ENCODE peak calls at places on chromosomes 16 and 17, in nine cellular contexts. One of them, this sample, is unnamed.

GRCh38 chr17:17328251-17328650 is 25.1 kb downstream of the NT5M start:
- DNase-seq in iris pigment epithelial cell: no peak
- DNase-seq in amniotic stem cell: no peak
- DNase-seq in LoVo: no peak
- DNase-seq in CD4-positive, alpha-beta T cell: no peak
- DNase-seq in activated CD4-positive, alpha-beta T cell treated with anti-CD3 and anti-CD28 coated beads for 24 hours: no peak
- DNase-seq in effector memory CD4-positive, alpha-beta T cell: no peak
- DNase-seq in stimulated activated CD4-positive, alpha-beta T cell treated with anti-CD3 and anti-CD28 coated beads, Interleukin-2, amount 100 ng/mL, for 48 hours: no peak
- DNase-seq in ascending aorta: peak
- DNase-seq in this sample: no peak

GRCh38 chr17:4490637-4491061 is 8.0 kb upstream of the SPNS2 start:
- DNase-seq in iris pigment epithelial cell: no peak
- DNase-seq in amniotic stem cell: no peak
- DNase-seq in LoVo: no peak
- DNase-seq in CD4-positive, alpha-beta T cell: no peak
- DNase-seq in activated CD4-positive, alpha-beta T cell treated with anti-CD3 and anti-CD28 coated beads for 24 hours: no peak
- DNase-seq in effector memory CD4-positive, alpha-beta T cell: no peak
- DNase-seq in stimulated activated CD4-positive, alpha-beta T cell treated with anti-CD3 and anti-CD28 coated beads, Interleukin-2, amount 100 ng/mL, for 48 hours: no peak
- DNase-seq in ascending aorta: no peak
- DNase-seq in this sample: no peak

GRCh38 chr16:88050952-88051660 is 99.9 kb downstream of the BANP start:
- DNase-seq in iris pigment epithelial cell: no peak
- DNase-seq in amniotic stem cell: no peak
- DNase-seq in LoVo: no peak
- DNase-seq in CD4-positive, alpha-beta T cell: no peak
- DNase-seq in activated CD4-positive, alpha-beta T cell treated with anti-CD3 and anti-CD28 coated beads for 24 hours: no peak
- DNase-seq in effector memory CD4-positive, alpha-beta T cell: no peak
- DNase-seq in stimulated activated CD4-positive, alpha-beta T cell treated with anti-CD3 and anti-CD28 coated beads, Interleukin-2, amount 100 ng/mL, for 48 hours: no peak
- DNase-seq in ascending aorta: no peak
- DNase-seq in this sample: no peak

GRCh38 chr16:85452364-85453178 is 160.6 kb upstream of the GSE1 start:
- DNase-seq in iris pigment epithelial cell: no peak
- DNase-seq in amniotic stem cell: no peak
- DNase-seq in LoVo: no peak
- DNase-seq in CD4-positive, alpha-beta T cell: no peak
- DNase-seq in activated CD4-positive, alpha-beta T cell treated with anti-CD3 and anti-CD28 coated beads for 24 hours: no peak
- DNase-seq in effector memory CD4-positive, alpha-beta T cell: no peak
- DNase-seq in stimulated activated CD4-positive, alpha-beta T cell treated with anti-CD3 and anti-CD28 coated beads, Interleukin-2, amount 100 ng/mL, for 48 hours: no peak
- DNase-seq in ascending aorta: no peak
- DNase-seq in this sample: no peak

GRCh38 chr17:81640011-81640410 is 3.0 kb downstream of the TSPAN10 start:
- DNase-seq in iris pigment epithelial cell: no peak
- DNase-seq in amniotic stem cell: no peak
- DNase-seq in LoVo: no peak
- DNase-seq in CD4-positive, alpha-beta T cell: no peak
- DNase-seq in activated CD4-positive, alpha-beta T cell treated with anti-CD3 and anti-CD28 coated beads for 24 hours: no peak
- DNase-seq in effector memory CD4-positive, alpha-beta T cell: no peak
- DNase-seq in stimulated activated CD4-positive, alpha-beta T cell treated with anti-CD3 and anti-CD28 coated beads, Interleukin-2, amount 100 ng/mL, for 48 hours: no peak
- DNase-seq in ascending aorta: no peak
- DNase-seq in this sample: no peak

GRCh38 chr16:28845173-28846079 is 722 bp downstream of the TUFM start:
- DNase-seq in iris pigment epithelial cell: peak
- DNase-seq in amniotic stem cell: no peak
- DNase-seq in LoVo: peak
- DNase-seq in CD4-positive, alpha-beta T cell: peak
- DNase-seq in activated CD4-positive, alpha-beta T cell treated with anti-CD3 and anti-CD28 coated beads for 24 hours: peak
- DNase-seq in effector memory CD4-positive, alpha-beta T cell: no peak
- DNase-seq in stimulated activated CD4-positive, alpha-beta T cell treated with anti-CD3 and anti-CD28 coated beads, Interleukin-2, amount 100 ng/mL, for 48 hours: peak
- DNase-seq in ascending aorta: no peak
- DNase-seq in this sample: peak

GRCh38 chr17:17913695-17914332 is 58.4 kb downstream of the TOM1L2 start:
- DNase-seq in iris pigment epithelial cell: peak
- DNase-seq in amniotic stem cell: peak
- DNase-seq in LoVo: peak
- DNase-seq in CD4-positive, alpha-beta T cell: no peak
- DNase-seq in activated CD4-positive, alpha-beta T cell treated with anti-CD3 and anti-CD28 coated beads for 24 hours: no peak
- DNase-seq in effector memory CD4-positive, alpha-beta T cell: no peak
- DNase-seq in stimulated activated CD4-positive, alpha-beta T cell treated with anti-CD3 and anti-CD28 coated beads, Interleukin-2, amount 100 ng/mL, for 48 hours: peak
- DNase-seq in ascending aorta: peak
- DNase-seq in this sample: peak

GRCh38 chr17:36877774-36878173 is 59.5 kb upstream of the LHX1 start:
- DNase-seq in iris pigment epithelial cell: peak
- DNase-seq in amniotic stem cell: no peak
- DNase-seq in LoVo: no peak
- DNase-seq in CD4-positive, alpha-beta T cell: no peak
- DNase-seq in activated CD4-positive, alpha-beta T cell treated with anti-CD3 and anti-CD28 coated beads for 24 hours: no peak
- DNase-seq in effector memory CD4-positive, alpha-beta T cell: no peak
- DNase-seq in stimulated activated CD4-positive, alpha-beta T cell treated with anti-CD3 and anti-CD28 coated beads, Interleukin-2, amount 100 ng/mL, for 48 hours: no peak
- DNase-seq in ascending aorta: no peak
- DNase-seq in this sample: no peak

GRCh38 chr16:68792465-68793324 is 50.6 kb upstream of the TANGO6 start:
- DNase-seq in iris pigment epithelial cell: peak
- DNase-seq in amniotic stem cell: peak
- DNase-seq in LoVo: no peak
- DNase-seq in CD4-positive, alpha-beta T cell: no peak
- DNase-seq in activated CD4-positive, alpha-beta T cell treated with anti-CD3 and anti-CD28 coated beads for 24 hours: no peak
- DNase-seq in effector memory CD4-positive, alpha-beta T cell: no peak
- DNase-seq in stimulated activated CD4-positive, alpha-beta T cell treated with anti-CD3 and anti-CD28 coated beads, Interleukin-2, amount 100 ng/mL, for 48 hours: no peak
- DNase-seq in ascending aorta: no peak
- DNase-seq in this sample: no peak

GRCh38 chr17:61076649-61077048 is 323.0 kb upstream of the TBX2 start:
- DNase-seq in iris pigment epithelial cell: peak
- DNase-seq in amniotic stem cell: no peak
- DNase-seq in LoVo: no peak
- DNase-seq in CD4-positive, alpha-beta T cell: no peak
- DNase-seq in activated CD4-positive, alpha-beta T cell treated with anti-CD3 and anti-CD28 coated beads for 24 hours: no peak
- DNase-seq in effector memory CD4-positive, alpha-beta T cell: no peak
- DNase-seq in stimulated activated CD4-positive, alpha-beta T cell treated with anti-CD3 and anti-CD28 coated beads, Interleukin-2, amount 100 ng/mL, for 48 hours: no peak
- DNase-seq in ascending aorta: no peak
- DNase-seq in this sample: no peak

GRCh38 chr17:29046440-29046839 is 3.5 kb downstream of the PIPOX start:
- DNase-seq in iris pigment epithelial cell: no peak
- DNase-seq in amniotic stem cell: no peak
- DNase-seq in LoVo: no peak
- DNase-seq in CD4-positive, alpha-beta T cell: no peak
- DNase-seq in activated CD4-positive, alpha-beta T cell treated with anti-CD3 and anti-CD28 coated beads for 24 hours: no peak
- DNase-seq in effector memory CD4-positive, alpha-beta T cell: no peak
- DNase-seq in stimulated activated CD4-positive, alpha-beta T cell treated with anti-CD3 and anti-CD28 coated beads, Interleukin-2, amount 100 ng/mL, for 48 hours: no peak
- DNase-seq in ascending aorta: no peak
- DNase-seq in this sample: no peak

GRCh38 chr16:63945805-63946204 is 1176.1 kb downstream of the CDH11 start:
- DNase-seq in iris pigment epithelial cell: no peak
- DNase-seq in amniotic stem cell: no peak
- DNase-seq in LoVo: no peak
- DNase-seq in CD4-positive, alpha-beta T cell: no peak
- DNase-seq in activated CD4-positive, alpha-beta T cell treated with anti-CD3 and anti-CD28 coated beads for 24 hours: no peak
- DNase-seq in effector memory CD4-positive, alpha-beta T cell: no peak
- DNase-seq in stimulated activated CD4-positive, alpha-beta T cell treated with anti-CD3 and anti-CD28 coated beads, Interleukin-2, amount 100 ng/mL, for 48 hours: no peak
- DNase-seq in ascending aorta: no peak
- DNase-seq in this sample: no peak

GRCh38 chr17:8311131-8311790 is 1.2 kb downstream of the ARHGEF15 start:
- DNase-seq in iris pigment epithelial cell: no peak
- DNase-seq in amniotic stem cell: no peak
- DNase-seq in LoVo: no peak
- DNase-seq in CD4-positive, alpha-beta T cell: no peak
- DNase-seq in activated CD4-positive, alpha-beta T cell treated with anti-CD3 and anti-CD28 coated beads for 24 hours: no peak
- DNase-seq in effector memory CD4-positive, alpha-beta T cell: no peak
- DNase-seq in stimulated activated CD4-positive, alpha-beta T cell treated with anti-CD3 and anti-CD28 coated beads, Interleukin-2, amount 100 ng/mL, for 48 hours: no peak
- DNase-seq in ascending aorta: no peak
- DNase-seq in this sample: no peak

GRCh38 chr16:21001262-21001661 is 100.7 kb downstream of the LYRM1 start:
- DNase-seq in iris pigment epithelial cell: peak
- DNase-seq in amniotic stem cell: no peak
- DNase-seq in LoVo: no peak
- DNase-seq in CD4-positive, alpha-beta T cell: no peak
- DNase-seq in activated CD4-positive, alpha-beta T cell treated with anti-CD3 and anti-CD28 coated beads for 24 hours: no peak
- DNase-seq in effector memory CD4-positive, alpha-beta T cell: no peak
- DNase-seq in stimulated activated CD4-positive, alpha-beta T cell treated with anti-CD3 and anti-CD28 coated beads, Interleukin-2, amount 100 ng/mL, for 48 hours: peak
- DNase-seq in ascending aorta: no peak
- DNase-seq in this sample: peak

GRCh38 chr16:73092236-73092781 is 44.4 kb upstream of the ZFHX3 start:
- DNase-seq in iris pigment epithelial cell: peak
- DNase-seq in amniotic stem cell: no peak
- DNase-seq in LoVo: no peak
- DNase-seq in CD4-positive, alpha-beta T cell: no peak
- DNase-seq in activated CD4-positive, alpha-beta T cell treated with anti-CD3 and anti-CD28 coated beads for 24 hours: no peak
- DNase-seq in effector memory CD4-positive, alpha-beta T cell: no peak
- DNase-seq in stimulated activated CD4-positive, alpha-beta T cell treated with anti-CD3 and anti-CD28 coated beads, Interleukin-2, amount 100 ng/mL, for 48 hours: no peak
- DNase-seq in ascending aorta: no peak
- DNase-seq in this sample: no peak

GRCh38 chr16:12435730-12436129 is 368.0 kb downstream of the CPPED1 start:
- DNase-seq in iris pigment epithelial cell: no peak
- DNase-seq in amniotic stem cell: no peak
- DNase-seq in LoVo: no peak
- DNase-seq in CD4-positive, alpha-beta T cell: no peak
- DNase-seq in activated CD4-positive, alpha-beta T cell treated with anti-CD3 and anti-CD28 coated beads for 24 hours: no peak
- DNase-seq in effector memory CD4-positive, alpha-beta T cell: no peak
- DNase-seq in stimulated activated CD4-positive, alpha-beta T cell treated with anti-CD3 and anti-CD28 coated beads, Interleukin-2, amount 100 ng/mL, for 48 hours: no peak
- DNase-seq in ascending aorta: no peak
- DNase-seq in this sample: no peak